ENCODE peak calls at places on chromosomes 3 and 15, in eight cellular contexts. One of them, this sample, is unnamed.

GRCh38 chr15:95655089-95655488 is 675.4 kb upstream of the NR2F2 start:
- ATAC-seq in psoas muscle: no peak
- ATAC-seq in pancreas: no peak
- ATAC-seq in effector memory CD8-positive, alpha-beta T cell: no peak
- ATAC-seq in HCT116: no peak
- ATAC-seq in activated CD8-positive, alpha-beta T cell treated with anti-CD3 and anti-CD28 coated beads for 36 hours: no peak
- ATAC-seq in sciatic nerve: no peak
- ATAC-seq in right cardiac atrium: no peak
- ATAC-seq in this sample: no peak

GRCh38 chr3:52484680-52485461 is 10.3 kb upstream of the STAB1 start:
- ATAC-seq in pancreas: no peak
- ATAC-seq in psoas muscle: peak
- ATAC-seq in sciatic nerve: peak
- ATAC-seq in right cardiac atrium: no peak
- ATAC-seq in activated CD8-positive, alpha-beta T cell treated with anti-CD3 and anti-CD28 coated beads for 36 hours: no peak
- ATAC-seq in effector memory CD8-positive, alpha-beta T cell: no peak
- ATAC-seq in HCT116: no peak
- ATAC-seq in this sample: no peak

GRCh38 chr3:24370352-24370751 is 124.3 kb downstream of the THRB start:
- ATAC-seq in effector memory CD8-positive, alpha-beta T cell: no peak
- ATAC-seq in activated CD8-positive, alpha-beta T cell treated with anti-CD3 and anti-CD28 coated beads for 36 hours: no peak
- ATAC-seq in right cardiac atrium: no peak
- ATAC-seq in pancreas: no peak
- ATAC-seq in sciatic nerve: no peak
- ATAC-seq in HCT116: no peak
- ATAC-seq in psoas muscle: no peak
- ATAC-seq in this sample: no peak

GRCh38 chr3:192408721-192409151 is 318.6 kb downstream of the FGF12 start:
- ATAC-seq in pancreas: peak
- ATAC-seq in right cardiac atrium: peak
- ATAC-seq in activated CD8-positive, alpha-beta T cell treated with anti-CD3 and anti-CD28 coated beads for 36 hours: no peak
- ATAC-seq in effector memory CD8-positive, alpha-beta T cell: no peak
- ATAC-seq in HCT116: no peak
- ATAC-seq in psoas muscle: no peak
- ATAC-seq in sciatic nerve: peak
- ATAC-seq in this sample: no peak

GRCh38 chr3:120488296-120488695 is 37.5 kb upstream of the FSTL1 start:
- ATAC-seq in right cardiac atrium: no peak
- ATAC-seq in HCT116: no peak
- ATAC-seq in effector memory CD8-positive, alpha-beta T cell: no peak
- ATAC-seq in psoas muscle: no peak
- ATAC-seq in pancreas: no peak
- ATAC-seq in activated CD8-positive, alpha-beta T cell treated with anti-CD3 and anti-CD28 coated beads for 36 hours: no peak
- ATAC-seq in sciatic nerve: no peak
- ATAC-seq in this sample: no peak

GRCh38 chr15:63668601-63669000 is 71.4 kb downstream of the FBXL22 start:
- ATAC-seq in activated CD8-positive, alpha-beta T cell treated with anti-CD3 and anti-CD28 coated beads for 36 hours: peak
- ATAC-seq in psoas muscle: no peak
- ATAC-seq in pancreas: no peak
- ATAC-seq in sciatic nerve: no peak
- ATAC-seq in right cardiac atrium: no peak
- ATAC-seq in HCT116: no peak
- ATAC-seq in effector memory CD8-positive, alpha-beta T cell: peak
- ATAC-seq in this sample: no peak

GRCh38 chr3:129553771-129554170 is 10.8 kb downstream of the H1-8 start:
- ATAC-seq in HCT116: peak
- ATAC-seq in right cardiac atrium: no peak
- ATAC-seq in activated CD8-positive, alpha-beta T cell treated with anti-CD3 and anti-CD28 coated beads for 36 hours: peak
- ATAC-seq in sciatic nerve: peak
- ATAC-seq in effector memory CD8-positive, alpha-beta T cell: no peak
- ATAC-seq in psoas muscle: no peak
- ATAC-seq in pancreas: no peak
- ATAC-seq in this sample: no peak

GRCh38 chr3:11553436-11554235 is 90.1 kb downstream of the VGLL4 start:
- ATAC-seq in sciatic nerve: peak
- ATAC-seq in activated CD8-positive, alpha-beta T cell treated with anti-CD3 and anti-CD28 coated beads for 36 hours: no peak
- ATAC-seq in pancreas: peak
- ATAC-seq in psoas muscle: no peak
- ATAC-seq in right cardiac atrium: peak
- ATAC-seq in HCT116: no peak
- ATAC-seq in effector memory CD8-positive, alpha-beta T cell: no peak
- ATAC-seq in this sample: no peak

GRCh38 chr3:152151216-152151874 is 117.4 kb upstream of the MBNL1 start:
- ATAC-seq in HCT116: no peak
- ATAC-seq in psoas muscle: no peak
- ATAC-seq in pancreas: no peak
- ATAC-seq in right cardiac atrium: no peak
- ATAC-seq in activated CD8-positive, alpha-beta T cell treated with anti-CD3 and anti-CD28 coated beads for 36 hours: no peak
- ATAC-seq in sciatic nerve: no peak
- ATAC-seq in effector memory CD8-positive, alpha-beta T cell: no peak
- ATAC-seq in this sample: no peak

GRCh38 chr3:12947504-12948369 is 106.4 kb upstream of the RPL32 start:
- ATAC-seq in sciatic nerve: peak
- ATAC-seq in activated CD8-positive, alpha-beta T cell treated with anti-CD3 and anti-CD28 coated beads for 36 hours: no peak
- ATAC-seq in effector memory CD8-positive, alpha-beta T cell: no peak
- ATAC-seq in right cardiac atrium: peak
- ATAC-seq in psoas muscle: no peak
- ATAC-seq in pancreas: peak
- ATAC-seq in HCT116: peak
- ATAC-seq in this sample: no peak

GRCh38 chr15:41630616-41631218 is 29.5 kb upstream of the MGA start:
- ATAC-seq in sciatic nerve: no peak
- ATAC-seq in activated CD8-positive, alpha-beta T cell treated with anti-CD3 and anti-CD28 coated beads for 36 hours: no peak
- ATAC-seq in right cardiac atrium: no peak
- ATAC-seq in psoas muscle: no peak
- ATAC-seq in effector memory CD8-positive, alpha-beta T cell: no peak
- ATAC-seq in pancreas: no peak
- ATAC-seq in HCT116: no peak
- ATAC-seq in this sample: no peak

GRCh38 chr3:187020376-187020775 is 90.0 kb downstream of the ST6GAL1 start:
- ATAC-seq in activated CD8-positive, alpha-beta T cell treated with anti-CD3 and anti-CD28 coated beads for 36 hours: peak
- ATAC-seq in psoas muscle: no peak
- ATAC-seq in HCT116: no peak
- ATAC-seq in effector memory CD8-positive, alpha-beta T cell: no peak
- ATAC-seq in right cardiac atrium: no peak
- ATAC-seq in pancreas: no peak
- ATAC-seq in sciatic nerve: no peak
- ATAC-seq in this sample: no peak

GRCh38 chr3:43949594-43949993 is 258.9 kb downstream of the ABHD5 start:
- ATAC-seq in sciatic nerve: no peak
- ATAC-seq in pancreas: no peak
- ATAC-seq in HCT116: no peak
- ATAC-seq in effector memory CD8-positive, alpha-beta T cell: no peak
- ATAC-seq in psoas muscle: no peak
- ATAC-seq in activated CD8-positive, alpha-beta T cell treated with anti-CD3 and anti-CD28 coated beads for 36 hours: no peak
- ATAC-seq in right cardiac atrium: no peak
- ATAC-seq in this sample: peak

GRCh38 chr3:98730338-98730737 is 32.8 kb upstream of the ST3GAL6 start:
- ATAC-seq in psoas muscle: no peak
- ATAC-seq in pancreas: no peak
- ATAC-seq in sciatic nerve: no peak
- ATAC-seq in right cardiac atrium: no peak
- ATAC-seq in activated CD8-positive, alpha-beta T cell treated with anti-CD3 and anti-CD28 coated beads for 36 hours: peak
- ATAC-seq in HCT116: no peak
- ATAC-seq in effector memory CD8-positive, alpha-beta T cell: no peak
- ATAC-seq in this sample: peak

GRCh38 chr3:197289726-197290125 is 8.7 kb downstream of the DLG1 start:
- ATAC-seq in sciatic nerve: no peak
- ATAC-seq in HCT116: no peak
- ATAC-seq in right cardiac atrium: no peak
- ATAC-seq in activated CD8-positive, alpha-beta T cell treated with anti-CD3 and anti-CD28 coated beads for 36 hours: no peak
- ATAC-seq in pancreas: no peak
- ATAC-seq in psoas muscle: no peak
- ATAC-seq in effector memory CD8-positive, alpha-beta T cell: no peak
- ATAC-seq in this sample: no peak

GRCh38 chr15:87268675-87269074 is 987.9 kb downstream of the NTRK3 start:
- ATAC-seq in right cardiac atrium: no peak
- ATAC-seq in HCT116: no peak
- ATAC-seq in pancreas: no peak
- ATAC-seq in activated CD8-positive, alpha-beta T cell treated with anti-CD3 and anti-CD28 coated beads for 36 hours: no peak
- ATAC-seq in effector memory CD8-positive, alpha-beta T cell: no peak
- ATAC-seq in sciatic nerve: no peak
- ATAC-seq in psoas muscle: no peak
- ATAC-seq in this sample: no peak

GRCh38 chr3:24522155-24522579 is 27.5 kb upstream of the THRB start:
- ATAC-seq in psoas muscle: peak
- ATAC-seq in right cardiac atrium: peak
- ATAC-seq in HCT116: no peak
- ATAC-seq in activated CD8-positive, alpha-beta T cell treated with anti-CD3 and anti-CD28 coated beads for 36 hours: no peak
- ATAC-seq in sciatic nerve: peak
- ATAC-seq in effector memory CD8-positive, alpha-beta T cell: no peak
- ATAC-seq in pancreas: no peak
- ATAC-seq in this sample: no peak

GRCh38 chr15:67906382-67906781 is 66.5 kb upstream of the RNU6-1 start:
- ATAC-seq in sciatic nerve: no peak
- ATAC-seq in psoas muscle: no peak
- ATAC-seq in pancreas: no peak
- ATAC-seq in effector memory CD8-positive, alpha-beta T cell: no peak
- ATAC-seq in activated CD8-positive, alpha-beta T cell treated with anti-CD3 and anti-CD28 coated beads for 36 hours: no peak
- ATAC-seq in HCT116: peak
- ATAC-seq in right cardiac atrium: peak
- ATAC-seq in this sample: no peak